ENCODE peak calls at places on chromosomes 2 and 18, in six cellular contexts. C is MCF 10A; K is activated CD8-positive, alpha-beta memory T cell treated with anti-CD3 and anti-CD28 coated beads for 48 hours; E is T follicular helper cell; G is sciatic nerve; R is osteocyte. Q is an unnamed sample.
A peak's percentile ranks its signal among the peaks of the same experiment; 100 is the strongest.

GRCh38 chr2:233365861-233366520 is 11.7 kb downstream of the DGKD start:
- DNase-seq in R (no peak), K (no peak), E (no peak), G (peak; percentile 37), C (no peak), Q (no peak)

GRCh38 chr2:39156107-39156506 is 35.3 kb upstream of the SOS1 start:
- DNase-seq in C (no peak), E (no peak), G (no peak), K (no peak), R (no peak), Q (no peak)

GRCh38 chr2:113977660-113978523 is 88.0 kb downstream of the ACTR3 start:
- DNase-seq in G (no peak), E (no peak), R (no peak), K (no peak), C (peak; percentile 29), Q (peak; percentile 60)

GRCh38 chr2:237696471-237696870 is 69.1 kb downstream of the LRRFIP1 start:
- DNase-seq in E (no peak), R (no peak), K (no peak), G (no peak), C (no peak), Q (no peak)

GRCh38 chr2:46029332-46029811 is 267.8 kb upstream of the EPAS1 start:
- DNase-seq in G (no peak), K (no peak), R (no peak), E (no peak), C (peak; percentile 2), Q (peak; percentile 73)

GRCh38 chr2:17538844-17539554 is 1.5 kb upstream of the VSNL1 start:
- DNase-seq in R (no peak), C (peak; percentile 96), G (peak; percentile 66), E (no peak), K (no peak), Q (peak; percentile 79)

GRCh38 chr2:214591359-214591758 is 180.5 kb downstream of the VWC2L start:
- DNase-seq in G (no peak), E (no peak), R (no peak), C (peak; percentile 23), K (no peak), Q (no peak)

GRCh38 chr2:237901932-237902846 is 42.8 kb downstream of the RAMP1 start:
- DNase-seq in E (no peak), K (no peak), G (peak; percentile 51), C (no peak), R (no peak), Q (no peak)

GRCh38 chr2:43192939-43193651 is 33.3 kb downstream of the ZFP36L2 start:
- DNase-seq in K (no peak), E (no peak), R (no peak), C (no peak), G (no peak), Q (no peak)

GRCh38 chr2:39836638-39837037 is 57.6 kb upstream of the THUMPD2 start:
- DNase-seq in G (no peak), E (no peak), C (no peak), K (no peak), R (no peak), Q (no peak)

GRCh38 chr2:205245652-205246051 is 436.6 kb upstream of the NRP2 start:
- DNase-seq in E (no peak), K (no peak), R (no peak), C (no peak), G (no peak), Q (peak; percentile 22)

GRCh38 chr2:239816571-239816970 is 208.6 kb downstream of the NDUFA10 start:
- DNase-seq in C (no peak), R (no peak), E (no peak), G (no peak), K (no peak), Q (no peak)

GRCh38 chr18:58813090-58813489 is 51.6 kb upstream of the ZNF532 start:
- DNase-seq in R (no peak), G (no peak), K (no peak), C (no peak), E (no peak), Q (no peak)

GRCh38 chr2:222318026-222318711 is 19.4 kb upstream of the PAX3 start:
- DNase-seq in E (peak; percentile 29), G (peak; percentile 58), K (no peak), R (peak; percentile 87), C (peak; percentile 84), Q (peak; percentile 29)

GRCh38 chr18:79950440-79951341 is 762 bp downstream of the SLC66A2 start:
- DNase-seq in C (no peak), G (peak; percentile 69), R (no peak), E (no peak), K (no peak), Q (no peak)

GRCh38 chr2:147098946-147099345 is 745.9 kb upstream of the ACVR2A start:
- DNase-seq in R (no peak), E (no peak), K (no peak), G (no peak), C (no peak), Q (no peak)

GRCh38 chr2:226971770-226972169 is 135.9 kb downstream of the RHBDD1 start:
- DNase-seq in K (no peak), R (no peak), G (no peak), C (no peak), E (no peak), Q (no peak)

GRCh38 chr2:230408244-230408842 is 7.7 kb upstream of the SP100 start:
- DNase-seq in G (peak; percentile 70), R (peak; percentile 60), E (no peak), K (no peak), C (peak; percentile 79), Q (no peak)

GRCh38 chr18:8754995-8755955 is 49.9 kb downstream of the MTCL1 start:
- DNase-seq in K (no peak), G (no peak), C (no peak), R (no peak), E (peak; percentile 54), Q (no peak)

GRCh38 chr2:211503198-211503597 is 946.8 kb downstream of the CPS1 start:
- DNase-seq in R (no peak), G (no peak), K (no peak), C (no peak), E (no peak), Q (no peak)

GRCh38 chr2:84938194-84938879 is 32.6 kb upstream of the KCMF1 start:
- DNase-seq in K (no peak), G (no peak), C (no peak), R (no peak), E (no peak), Q (no peak)

GRCh38 chr2:223884399-223884798 is 47.0 kb upstream of the AP1S3 start:
- DNase-seq in E (no peak), G (no peak), K (no peak), C (no peak), R (no peak), Q (no peak)

GRCh38 chr2:27053321-27053720 is 1.9 kb downstream of the AGBL5 start:
- DNase-seq in R (no peak), C (no peak), E (no peak), K (no peak), G (no peak), Q (no peak)

GRCh38 chr18:72075040-72075439 is 469.1 kb downstream of the CBLN2 start:
- DNase-seq in G (no peak), R (no peak), E (no peak), K (no peak), C (no peak), Q (no peak)

GRCh38 chr2:230318190-230319121 is 8.5 kb upstream of the SP140L start:
- DNase-seq in R (no peak), E (no peak), K (no peak), C (no peak), G (no peak), Q (no peak)

Q was measured in epithelial cell of prostate.